ENCODE peak calls at places on chromosomes 16 and 17, in four cellular contexts. One of them, this sample, is unnamed.

GRCh38 chr17:61650749-61651148 is 59.7 kb upstream of the NACA2 start:
- DNase-seq in hypothalamus: no peak
- DNase-seq in COR-L47: no peak
- DNase-seq in DMS 273 treated with DMSO at 0.1 percent for 48 hours: no peak
- DNase-seq in this sample: no peak

GRCh38 chr17:18947866-18948265 is 4.1 kb upstream of the SLC5A10 start:
- DNase-seq in hypothalamus: no peak
- DNase-seq in COR-L47: no peak
- DNase-seq in DMS 273 treated with DMSO at 0.1 percent for 48 hours: no peak
- DNase-seq in this sample: no peak

GRCh38 chr16:30369091-30369937 is 980 bp downstream of the TBC1D10B start:
- DNase-seq in hypothalamus: no peak
- DNase-seq in COR-L47: no peak
- DNase-seq in DMS 273 treated with DMSO at 0.1 percent for 48 hours: no peak
- DNase-seq in this sample: no peak

GRCh38 chr16:16133943-16134604 is 89.2 kb downstream of the ABCC6 start:
- DNase-seq in hypothalamus: no peak
- DNase-seq in COR-L47: no peak
- DNase-seq in DMS 273 treated with DMSO at 0.1 percent for 48 hours: no peak
- DNase-seq in this sample: no peak

GRCh38 chr17:27324940-27325339 is 31.0 kb downstream of the WSB1 start:
- DNase-seq in hypothalamus: no peak
- DNase-seq in COR-L47: no peak
- DNase-seq in DMS 273 treated with DMSO at 0.1 percent for 48 hours: no peak
- DNase-seq in this sample: no peak

GRCh38 chr17:74514632-74515035 is 16.6 kb downstream of the CD300LB start:
- DNase-seq in hypothalamus: no peak
- DNase-seq in COR-L47: no peak
- DNase-seq in DMS 273 treated with DMSO at 0.1 percent for 48 hours: no peak
- DNase-seq in this sample: no peak

GRCh38 chr17:52170963-52171572 is 12.6 kb upstream of the CA10 start:
- DNase-seq in hypothalamus: no peak
- DNase-seq in COR-L47: peak; percentile 11
- DNase-seq in DMS 273 treated with DMSO at 0.1 percent for 48 hours: no peak
- DNase-seq in this sample: no peak

GRCh38 chr17:78265121-78265520 is 33.7 kb downstream of the TMEM235 start:
- DNase-seq in hypothalamus: no peak
- DNase-seq in COR-L47: no peak
- DNase-seq in DMS 273 treated with DMSO at 0.1 percent for 48 hours: no peak
- DNase-seq in this sample: no peak

GRCh38 chr17:39393732-39394131 is 7.7 kb downstream of the FBXL20 start:
- DNase-seq in hypothalamus: no peak
- DNase-seq in COR-L47: no peak
- DNase-seq in DMS 273 treated with DMSO at 0.1 percent for 48 hours: no peak
- DNase-seq in this sample: no peak

GRCh38 chr17:73991260-73991659 is 212.2 kb upstream of the RPL38 start:
- DNase-seq in hypothalamus: no peak
- DNase-seq in COR-L47: peak; percentile 60
- DNase-seq in DMS 273 treated with DMSO at 0.1 percent for 48 hours: no peak
- DNase-seq in this sample: no peak

GRCh38 chr17:39194089-39194984 is 3.1 kb downstream of the CACNB1 start:
- DNase-seq in hypothalamus: peak; percentile 56
- DNase-seq in COR-L47: no peak
- DNase-seq in DMS 273 treated with DMSO at 0.1 percent for 48 hours: no peak
- DNase-seq in this sample: peak; percentile 93

GRCh38 chr16:53502331-53503269 is at the start of gene AKTIP:
- DNase-seq in hypothalamus: peak; percentile 96
- DNase-seq in COR-L47: no peak
- DNase-seq in DMS 273 treated with DMSO at 0.1 percent for 48 hours: no peak
- DNase-seq in this sample: no peak

GRCh38 chr16:57308041-57308440 is 23.6 kb upstream of the PLLP start:
- DNase-seq in hypothalamus: no peak
- DNase-seq in COR-L47: no peak
- DNase-seq in DMS 273 treated with DMSO at 0.1 percent for 48 hours: no peak
- DNase-seq in this sample: no peak

GRCh38 chr17:49680314-49680713 is 2.4 kb upstream of the SPOP start:
- DNase-seq in hypothalamus: no peak
- DNase-seq in COR-L47: no peak
- DNase-seq in DMS 273 treated with DMSO at 0.1 percent for 48 hours: no peak
- DNase-seq in this sample: no peak

GRCh38 chr16:3058173-3059030 is 7.0 kb upstream of the IL32 start:
- DNase-seq in hypothalamus: no peak
- DNase-seq in COR-L47: peak; percentile 28
- DNase-seq in DMS 273 treated with DMSO at 0.1 percent for 48 hours: no peak
- DNase-seq in this sample: no peak